ENCODE peak calls at places on chromosomes 7 and 10, in eight cellular contexts. E is GM13977, N is SK-N-SH, V is mesothelial cell of epicardium, I is LNCaP clone FGC, C is cardiac muscle cell, B is choroid plexus epithelial cell, U is GM20000. W is an unnamed sample.

GRCh38 chr7:149714910-149715471 is 58.4 kb downstream of the ZNF467 start:
- DNase-seq in B (no peak), I (no peak), E (no peak), N (no peak), C (no peak), U (no peak), V (no peak), W (no peak)

GRCh38 chr7:41416208-41416595 is 286.7 kb downstream of the INHBA start:
- DNase-seq in N (no peak), U (no peak), I (no peak), V (no peak), B (no peak), E (no peak), C (no peak), W (no peak)

GRCh38 chr10:70585555-70586243 is 16.8 kb downstream of the PRF1 start:
- DNase-seq in U (no peak), N (no peak), V (no peak), I (no peak), E (no peak), B (no peak), C (no peak), W (no peak)

GRCh38 chr7:13898957-13899670 is 90.4 kb downstream of the ETV1 start:
- DNase-seq in I (peak; percentile 95), B (no peak), U (no peak), C (no peak), N (peak; percentile 44), E (no peak), V (no peak), W (no peak)

GRCh38 chr7:3592438-3593134 is 291.5 kb downstream of the SDK1 start:
- DNase-seq in E (no peak), N (no peak), U (no peak), V (no peak), I (no peak), B (peak; percentile 13), C (no peak), W (no peak)

GRCh38 chr10:12709516-12709915 is 292.0 kb downstream of the CCDC3 start:
- DNase-seq in B (peak; percentile 55), I (no peak), V (no peak), C (no peak), E (no peak), N (no peak), U (no peak), W (no peak)

GRCh38 chr7:115635876-115636275 is 394.7 kb downstream of the TFEC start:
- DNase-seq in E (no peak), I (no peak), C (no peak), B (no peak), N (no peak), V (no peak), U (no peak), W (no peak)

GRCh38 chr10:133475821-133476640 is 22.3 kb downstream of the SCART1 start:
- DNase-seq in C (no peak), N (peak; percentile 6), B (no peak), E (peak; percentile 7), U (no peak), I (no peak), V (no peak), W (no peak)

GRCh38 chr7:126302639-126303038 is 950.1 kb downstream of the GRM8 start:
- DNase-seq in C (no peak), E (no peak), V (no peak), B (no peak), I (no peak), N (no peak), U (no peak), W (no peak)

GRCh38 chr10:18685555-18685954 is 26.3 kb downstream of the ARL5B start:
- DNase-seq in N (no peak), C (no peak), B (no peak), V (no peak), E (no peak), I (no peak), U (no peak), W (no peak)

GRCh38 chr7:46682841-46683624 is 762.0 kb upstream of the IGFBP3 start:
- DNase-seq in C (no peak), E (no peak), B (peak; percentile 71), V (no peak), N (no peak), U (no peak), I (no peak), W (no peak)

GRCh38 chr7:25777969-25778767 is 373.8 kb upstream of the NFE2L3 start:
- DNase-seq in E (no peak), N (peak; percentile 28), V (no peak), U (no peak), B (no peak), I (no peak), C (no peak), W (no peak)

GRCh38 chr10:97215619-97216018 is 29.9 kb upstream of the SLIT1 start:
- DNase-seq in I (no peak), C (no peak), N (no peak), V (no peak), B (no peak), E (no peak), U (no peak), W (no peak)

GRCh38 chr10:69838853-69839252 is 37.1 kb downstream of the COL13A1 start:
- DNase-seq in V (no peak), B (peak; percentile 93), C (no peak), I (no peak), E (no peak), U (no peak), N (no peak), W (no peak)

GRCh38 chr10:3451516-3452185 is 279.1 kb upstream of the PITRM1 start:
- DNase-seq in N (no peak), B (no peak), C (no peak), U (no peak), I (no peak), V (no peak), E (no peak), W (no peak)

GRCh38 chr10:102492983-102493382 is 9.5 kb downstream of the ACTR1A start:
- DNase-seq in C (no peak), V (no peak), I (no peak), B (no peak), U (no peak), E (no peak), N (no peak), W (no peak)

GRCh38 chr7:131424219-131424822 is 96.6 kb downstream of the MKLN1 start:
- DNase-seq in V (no peak), N (peak; percentile 52), B (peak; percentile 69), U (peak; percentile 22), E (peak; percentile 24), C (peak; percentile 17), I (no peak), W (no peak)

GRCh38 chr7:156816943-156817572 is 75.9 kb downstream of the LMBR1 start:
- DNase-seq in U (peak; percentile 16), C (peak; percentile 12), I (no peak), B (peak; percentile 61), E (peak; percentile 16), V (no peak), N (peak; percentile 44), W (no peak)

GRCh38 chr10:63901228-63901627 is 380.0 kb downstream of the REEP3 start:
- DNase-seq in N (no peak), V (no peak), B (no peak), E (no peak), I (no peak), C (no peak), U (no peak), W (no peak)

GRCh38 chr10:125158528-125159485 is 1.6 kb downstream of the CTBP2 start:
- DNase-seq in C (peak; percentile 64), V (peak; percentile 53), B (peak; percentile 39), E (peak; percentile 74), U (peak; percentile 77), N (peak; percentile 81), I (no peak), W (no peak)

GRCh38 chr10:44353128-44353390 is 31.8 kb downstream of the CXCL12 start:
- DNase-seq in B (no peak), U (no peak), N (no peak), E (no peak), V (no peak), C (no peak), I (no peak), W (no peak)

GRCh38 chr7:130486114-130486962 is 5.5 kb upstream of the MEST start:
- DNase-seq in C (peak; percentile 85), I (peak; percentile 69), B (peak; percentile 50), U (peak; percentile 74), V (peak; percentile 49), E (peak; percentile 73), N (peak; percentile 36), W (peak; percentile 74)

GRCh38 chr10:26780793-26781601 is 79.8 kb downstream of the ABI1 start:
- DNase-seq in E (no peak), I (no peak), U (no peak), V (no peak), C (no peak), B (peak; percentile 81), N (no peak), W (no peak)

DNA sequence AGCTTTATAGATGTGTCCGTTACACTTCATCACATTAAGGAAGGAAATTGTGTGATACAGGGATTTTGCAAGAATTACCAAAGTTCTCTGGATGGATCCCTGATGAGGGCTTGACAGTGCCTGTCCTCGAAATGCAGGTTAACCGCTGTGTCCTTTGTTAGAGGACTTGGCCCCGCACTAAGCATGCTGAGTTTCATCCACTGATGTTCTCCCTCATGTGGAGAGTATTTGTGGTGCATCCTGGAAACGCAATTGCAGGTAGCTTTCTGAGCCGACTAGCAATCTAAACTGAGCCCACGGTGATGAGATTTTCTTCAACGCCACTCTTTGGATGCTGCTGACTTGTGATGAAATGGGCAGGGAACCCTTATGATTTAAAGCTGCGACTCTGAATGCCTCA is 71.9 kb upstream of the STK17A start:
- DNase-seq in N (no peak), U (no peak), C (no peak), I (no peak), V (no peak), E (no peak), B (peak; percentile 24), W (no peak)
- TF ChIP-seq CTCF in N (peak; percentile 29), U (no peak), C (no peak), I (no peak), V (no peak), E (no peak), B (peak; percentile 48), W (peak; percentile 33)

DNA sequence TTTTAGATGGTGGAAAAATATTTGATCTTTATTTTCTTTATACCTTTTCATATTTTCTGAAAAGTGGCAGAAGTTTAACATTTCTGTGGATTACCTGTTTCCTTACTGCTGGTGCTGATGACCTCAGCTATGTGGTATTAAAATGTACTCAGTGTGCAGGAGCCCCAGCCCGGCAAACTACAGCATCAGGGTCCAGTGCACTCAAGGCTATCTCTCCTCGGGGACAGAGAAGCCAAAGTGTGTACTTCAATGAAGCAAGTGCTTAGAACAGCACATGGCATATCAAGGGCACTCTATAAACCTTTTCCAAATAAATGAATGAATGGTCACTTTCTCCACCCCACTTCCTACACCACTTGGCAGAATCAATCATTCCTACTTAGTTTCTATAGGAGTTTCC is 111.8 kb downstream of the HIP1 start:
- DNase-seq in N (no peak), V (no peak), I (no peak), C (no peak), U (no peak), E (no peak), B (no peak), W (no peak)
- TF ChIP-seq CTCF in N (no peak), V (no peak), I (no peak), C (no peak), U (no peak), E (no peak), B (no peak), W (no peak)

GRCh38 chr7:88546808-88547207 is 212.7 kb upstream of the ZNF804B start:
- DNase-seq in V (no peak), B (peak; percentile 25), N (peak; percentile 14), E (peak; percentile 24), U (peak; percentile 42), C (peak; percentile 34), I (no peak), W (no peak)
- TF ChIP-seq CTCF in V (peak; percentile 23), B (peak; percentile 45), N (peak; percentile 63), E (peak; percentile 81), U (peak; percentile 46), C (peak; percentile 18), I (peak; percentile 79), W (peak; percentile 63)

GRCh38 chr7:123070702-123071286 is 75.3 kb upstream of the TAS2R16 start:
- DNase-seq in C (peak; percentile 28), U (peak; percentile 25), N (peak; percentile 39), I (peak; percentile 27), B (peak; percentile 59), E (peak; percentile 26), V (no peak), W (no peak)
- TF ChIP-seq CTCF in C (peak; percentile 18), U (peak; percentile 47), N (peak; percentile 83), I (peak; percentile 69), B (peak; percentile 58), E (peak; percentile 63), V (no peak), W (peak; percentile 58)

W was measured in progenitor cell of endocrine pancreas.